ENCODE peak calls at places on chromosome 15, in five cellular contexts. B is SK-N-SH; N is HCT116; Y is aorta; W is CD8-positive, alpha-beta memory T cell. K is an unnamed sample. For H3K9me3 and H3K4me1, the result is how much of the 10 kb centered on the place peaks cover.

GRCh38 chr15:101198820-101199219 is 53.0 kb downstream of the CHSY1 start:
- DNase-seq in B (no peak), N (no peak), Y (no peak), W (no peak), K (no peak)

GRCh38 chr15:75238150-75238549 is 20.0 kb upstream of the GOLGA6C start:
- DNase-seq in B (no peak), N (no peak), Y (no peak), W (no peak), K (no peak)

GRCh38 chr15:89492934-89493631 is 3.3 kb downstream of the RHCG start:
- DNase-seq in B (no peak), N (no peak), Y (no peak), W (no peak), K (no peak)

GRCh38 chr15:69576035-69576526 is 123.5 kb downstream of the RPLP1 start:
- DNase-seq in B (peak), N (peak), Y (peak), W (peak), K (no peak)

GRCh38 chr15:39586387-39587171 is 5.7 kb downstream of the THBS1 start:
- DNase-seq in B (no peak), N (no peak), Y (no peak), W (no peak), K (no peak)

GRCh38 chr15:44029940-44030568 is 165.0 kb downstream of the FRMD5 start:
- DNase-seq in B (no peak), N (no peak), Y (no peak), W (no peak), K (no peak)

GRCh38 chr15:64806509-64806908 is 18.9 kb downstream of the PIF1 start:
- DNase-seq in B (no peak), N (no peak), Y (no peak), W (no peak), K (no peak)

GRCh38 chr15:90106522-90107117 is 4.4 kb upstream of the IDH2 start:
- DNase-seq in B (peak), N (no peak), Y (peak), W (no peak), K (no peak)

GRCh38 chr15:82647045-82647834 is at the start of gene CPEB1:
- DNase-seq in B (peak), N (no peak), Y (peak), W (peak), K (no peak)

GRCh38 chr15:67746450-67746849 is 78.9 kb upstream of the SKOR1 start:
- DNase-seq in B (no peak), N (no peak), Y (no peak), W (no peak), K (no peak)

GRCh38 chr15:69532066-69532465 is 79.4 kb downstream of the RPLP1 start:
- DNase-seq in B (no peak), N (no peak), Y (no peak), W (no peak), K (no peak)

GRCh38 chr15:74402873-74403589 is 30.7 kb downstream of the SEMA7A start:
- DNase-seq in B (no peak), N (no peak), Y (no peak), W (peak), K (no peak)

GRCh38 chr15:100765458-100766224 is 114.0 kb upstream of the ALDH1A3 start:
- DNase-seq in B (no peak), N (no peak), Y (peak), W (no peak), K (no peak)

GRCh38 chr15:25089577-25089976 is 134.8 kb downstream of the SNRPN start:
- DNase-seq in B (no peak), N (no peak), Y (no peak), W (no peak), K (no peak)

GRCh38 chr15:25088261-25088790 is 133.5 kb downstream of the SNRPN start:
- DNase-seq in B (no peak), N (no peak), Y (no peak), W (no peak), K (no peak)

GRCh38 chr15:25092661-25093060 is 137.9 kb downstream of the SNRPN start:
- DNase-seq in B (no peak), N (no peak), Y (no peak), W (no peak), K (no peak)

GRCh38 chr15:25091421-25092158 is 136.8 kb downstream of the SNRPN start:
- DNase-seq in B (no peak), N (no peak), Y (no peak), W (no peak), K (no peak)

DNA sequence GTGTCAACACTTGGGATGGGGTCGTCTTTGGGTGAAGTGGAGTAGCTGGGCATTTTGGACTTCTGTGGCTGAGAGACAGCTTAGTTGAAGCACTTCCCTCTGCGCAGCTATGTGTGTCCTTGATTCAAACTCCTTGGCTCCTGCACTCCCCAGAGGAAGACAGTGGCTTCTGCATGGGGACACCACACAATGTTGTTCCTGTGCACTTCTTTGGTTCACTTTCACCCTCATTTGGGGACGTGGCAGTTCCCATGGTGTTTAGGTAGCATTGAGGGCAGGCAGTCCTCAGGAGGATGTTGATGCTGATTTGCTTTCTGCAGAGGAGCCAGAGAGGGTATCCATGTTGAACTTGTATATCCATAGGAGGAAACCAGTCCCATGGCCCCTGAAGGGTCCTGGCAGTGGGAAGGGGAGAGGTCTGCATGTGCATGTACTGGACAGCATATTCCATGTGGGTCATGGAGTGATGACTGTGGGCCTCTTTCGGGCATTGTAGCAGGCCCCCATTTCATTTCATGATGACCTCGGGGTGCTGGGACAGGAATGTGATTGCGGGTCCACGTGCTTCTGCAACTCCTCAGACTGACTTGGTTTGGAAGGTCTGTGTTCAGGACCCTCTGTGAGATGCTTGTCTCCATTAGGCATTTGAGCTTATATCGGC is 135.4 kb downstream of the SNRPN start:
- DNase-seq in B (no peak), N (no peak), Y (no peak), W (no peak), K (no peak)
- H3K9me3 ChIP-seq in B (under half), N (half or more), Y (under half), W (under half), K (under half)

DNA sequence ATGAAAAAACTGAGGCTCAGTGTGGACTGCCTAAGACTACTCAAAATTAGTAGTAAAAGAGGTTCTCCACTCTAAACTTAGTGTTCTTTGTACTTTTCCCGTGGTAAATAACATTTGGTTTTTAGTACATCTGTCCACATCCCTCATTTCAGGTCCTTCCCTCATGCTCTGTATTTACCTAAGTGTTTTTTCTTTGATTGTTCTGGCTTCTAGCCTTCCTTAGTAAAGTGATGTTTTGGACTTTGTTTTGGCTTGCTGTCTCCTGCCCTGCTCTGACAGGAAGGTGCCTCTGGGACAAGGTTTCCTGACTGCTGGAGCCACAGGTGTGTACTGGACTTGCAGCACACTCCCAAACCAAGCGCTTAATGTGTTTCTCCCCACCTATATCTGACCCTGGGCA is 29.9 kb upstream of the ALDH1A2 start:
- DNase-seq in B (no peak), N (no peak), Y (no peak), W (no peak), K (no peak)
- H3K4me1 ChIP-seq in B (under half), N (under half), Y (under half), W (under half), K (under half)

GRCh38 chr15:50182233-50183013 is 427 bp downstream of the SLC27A2 start:
- DNase-seq in B (peak), N (peak), Y (no peak), W (peak), K (no peak)
- H3K27ac ChIP-seq in B (no peak), N (peak), Y (no peak), W (peak), K (no peak)

GRCh38 chr15:20271647-20272046 is 270.0 kb downstream of the GOLGA6L6 start:
- DNase-seq in B (no peak), N (no peak), Y (no peak), W (no peak), K (no peak)
- H3K9me3 ChIP-seq in B (under half), N (under half), Y (under half), W (under half), K (under half)

GRCh38 chr15:84645997-84646396 is 8.1 kb downstream of the WDR73 start:
- DNase-seq in B (no peak), N (no peak), Y (peak), W (no peak), K (no peak)
- H3K4me1 ChIP-seq in B (under half), N (under half), Y (under half), W (under half), K (under half)

DNA sequence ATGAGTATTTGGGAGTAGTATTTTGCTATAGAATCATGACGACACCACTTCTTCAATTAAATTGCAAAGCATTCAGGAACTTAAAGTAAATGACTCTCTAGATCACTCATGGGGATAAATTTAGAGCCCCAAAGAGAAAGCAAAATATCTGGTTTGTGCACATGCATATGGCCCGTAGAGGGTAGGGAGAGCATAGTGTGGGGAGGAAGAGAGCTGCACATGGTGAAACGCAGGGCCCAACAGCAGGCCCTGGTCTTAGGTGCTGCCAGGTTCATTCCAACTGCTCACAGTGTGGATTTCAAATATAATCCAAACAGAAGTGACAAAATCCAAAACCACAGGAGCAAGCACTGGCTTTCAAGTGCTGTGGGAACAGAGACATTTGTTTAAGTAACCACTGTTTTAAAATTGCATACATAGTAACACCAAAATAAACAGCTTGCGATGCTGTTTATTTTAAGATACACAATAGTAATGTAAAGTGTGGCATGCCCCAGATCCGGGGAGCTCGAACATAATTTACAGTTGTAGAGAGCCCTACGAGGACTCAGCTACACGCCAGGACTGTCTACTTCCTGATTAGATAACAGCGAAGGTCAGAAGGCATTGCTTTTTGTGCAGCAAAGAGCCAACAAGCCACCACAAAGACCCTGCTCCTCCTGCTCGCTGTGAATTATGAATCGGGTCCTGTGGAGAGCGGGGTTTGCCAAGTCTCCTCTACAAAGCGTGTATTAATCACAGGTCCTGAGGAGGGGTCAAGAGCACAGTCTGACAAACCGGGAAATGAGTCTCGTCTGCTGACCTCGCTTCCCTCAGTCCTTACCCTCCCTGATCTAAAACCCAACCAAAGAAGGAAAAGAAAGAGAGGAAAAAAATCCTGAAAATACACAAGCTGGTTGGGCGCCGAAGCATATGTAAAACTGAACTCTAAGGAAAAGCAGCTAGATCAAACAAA is 80.6 kb downstream of the MEIS2 start:
- DNase-seq in B (peak), N (no peak), Y (no peak), W (no peak), K (no peak)
- H3K27ac ChIP-seq in B (peak), N (no peak), Y (peak), W (no peak), K (no peak)

GRCh38 chr15:25238126-25238525 is 200.7 kb downstream of the UBE3A start:
- DNase-seq in B (no peak), N (no peak), Y (peak), W (peak), K (no peak)

GRCh38 chr15:25238716-25239470 is 199.9 kb downstream of the UBE3A start:
- DNase-seq in B (no peak), N (no peak), Y (peak), W (peak), K (no peak)

GRCh38 chr15:25236861-25237155 is 202.0 kb downstream of the UBE3A start:
- DNase-seq in B (no peak), N (no peak), Y (peak), W (peak), K (no peak)

GRCh38 chr15:25236143-25236860 is 202.5 kb downstream of the UBE3A start:
- DNase-seq in B (no peak), N (no peak), Y (peak), W (peak), K (no peak)

DNA sequence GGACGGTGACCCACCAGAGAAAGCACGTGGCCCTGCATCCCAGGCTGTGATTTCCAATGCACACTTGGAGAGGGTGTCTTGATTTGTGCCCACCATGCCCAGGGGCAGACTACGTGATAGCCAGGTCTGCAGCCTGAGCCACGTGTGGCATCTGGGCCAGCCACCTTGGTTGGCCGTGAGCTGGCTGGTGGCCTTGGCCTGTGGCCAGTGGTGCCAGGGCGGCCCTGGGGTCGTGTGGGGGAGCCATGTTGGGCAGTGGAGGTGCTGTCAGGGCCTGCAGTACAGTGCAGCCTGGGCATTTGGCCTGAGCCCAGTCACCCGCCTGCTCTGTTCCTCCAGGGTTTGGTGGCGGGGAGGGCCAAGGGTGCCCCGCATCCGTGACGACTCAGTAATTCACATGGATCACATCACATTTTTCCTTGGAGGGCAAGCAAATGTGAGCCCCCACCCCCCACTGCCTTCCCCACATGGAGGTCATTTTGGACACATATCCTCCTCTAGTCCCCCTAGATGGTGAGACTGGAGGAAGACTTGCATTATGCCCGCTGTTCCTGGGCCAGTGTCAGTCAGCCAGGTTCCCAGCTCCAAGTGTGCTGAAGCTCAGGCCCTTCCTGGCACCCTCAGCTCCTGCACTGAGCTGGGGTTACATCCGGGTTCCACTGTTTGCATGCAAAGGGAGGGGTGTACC is 201.4 kb downstream of the UBE3A start:
- DNase-seq in B (no peak), N (no peak), Y (peak), W (peak), K (no peak)
- H3K9me3 ChIP-seq in B (under half), N (under half), Y (under half), W (under half), K (under half)

GRCh38 chr15:48641416-48641815 is 4.1 kb downstream of the FBN1 start:
- DNase-seq in B (peak), N (no peak), Y (no peak), W (no peak), K (no peak)
- H3K4me1 ChIP-seq in B (under half), N (under half), Y (under half), W (under half), K (under half)

K was measured in iPS DF 6.9.